ENCODE peak calls at places on chromosome 12, in seven cellular contexts. C is A549, R is esophagus squamous epithelium, E is iPS DF 6.9, G is ovary, J is OCI-LY7, U is neural progenitor cell. Z is an unnamed sample.
A peak's percentile ranks its signal among the peaks of the same experiment; 100 is the strongest.

GRCh38 chr12:47763481-47764344 is 5.0 kb upstream of the RAPGEF3 start:
- DNase-seq in C (no peak), R (no peak), E (no peak), G (no peak), J (no peak), U (no peak), Z (no peak)

GRCh38 chr12:76470028-76470939 is 89.3 kb downstream of the OSBPL8 start:
- DNase-seq in C (peak; percentile 51), R (no peak), E (no peak), G (no peak), J (no peak), U (no peak), Z (no peak)

GRCh38 chr12:70177637-70178036 is 65.6 kb upstream of the CNOT2 start:
- DNase-seq in C (no peak), R (no peak), E (no peak), G (no peak), J (no peak), U (no peak), Z (no peak)

GRCh38 chr12:56081393-56082347 is 1.7 kb downstream of the ERBB3 start:
- DNase-seq in C (peak; percentile 30), R (no peak), E (no peak), G (no peak), J (no peak), U (peak; percentile 18), Z (no peak)

GRCh38 chr12:89861086-89861485 is 152.4 kb upstream of the ATP2B1 start:
- DNase-seq in C (peak; percentile 68), R (no peak), E (no peak), G (no peak), J (no peak), U (no peak), Z (no peak)

GRCh38 chr12:130917607-130918006 is 36.1 kb upstream of the ADGRD1 start:
- DNase-seq in C (no peak), R (no peak), E (no peak), G (no peak), J (no peak), U (no peak), Z (no peak)

GRCh38 chr12:71230542-71230941 is 72.7 kb upstream of the TSPAN8 start:
- DNase-seq in C (no peak), R (no peak), E (no peak), G (no peak), J (no peak), U (no peak), Z (no peak)

GRCh38 chr12:132218915-132219314 is 74.7 kb downstream of the NOC4L start:
- DNase-seq in C (peak; percentile 51), R (no peak), E (peak; percentile 29), G (no peak), J (peak; percentile 55), U (peak; percentile 68), Z (no peak)

GRCh38 chr12:15423629-15424028 is 101.3 kb downstream of the PTPRO start:
- DNase-seq in C (no peak), R (no peak), E (no peak), G (no peak), J (no peak), U (no peak), Z (no peak)

GRCh38 chr12:94073441-94074051 is 74.8 kb upstream of the PLXNC1 start:
- DNase-seq in C (no peak), R (no peak), E (no peak), G (no peak), J (no peak), U (no peak), Z (no peak)

GRCh38 chr12:13124661-13125505 is 21.4 kb upstream of the GSG1 start:
- DNase-seq in C (peak; percentile 59), R (no peak), E (no peak), G (no peak), J (no peak), U (peak; percentile 49), Z (no peak)

GRCh38 chr12:123912415-123913385 is 59.9 kb downstream of the CCDC92 start:
- DNase-seq in C (peak; percentile 40), R (no peak), E (no peak), G (no peak), J (peak; percentile 15), U (peak; percentile 28), Z (peak; percentile 22)

GRCh38 chr12:123937707-123938600 is 34.7 kb downstream of the CCDC92 start:
- DNase-seq in C (no peak), R (no peak), E (no peak), G (no peak), J (no peak), U (no peak), Z (peak; percentile 80)

GRCh38 chr12:34404377-34405285 is 382.3 kb downstream of the ALG10 start:
- DNase-seq in C (no peak), R (no peak), E (no peak), G (peak; percentile 4), J (no peak), U (no peak), Z (peak; percentile 43)

GRCh38 chr12:8648598-8649205 is 13.9 kb downstream of the MFAP5 start:
- DNase-seq in C (no peak), R (no peak), E (no peak), G (no peak), J (peak; percentile 63), U (no peak), Z (no peak)

GRCh38 chr12:46946137-46946536 is 120.3 kb upstream of the SLC38A4 start:
- DNase-seq in C (no peak), R (no peak), E (no peak), G (no peak), J (no peak), U (no peak), Z (no peak)

DNA sequence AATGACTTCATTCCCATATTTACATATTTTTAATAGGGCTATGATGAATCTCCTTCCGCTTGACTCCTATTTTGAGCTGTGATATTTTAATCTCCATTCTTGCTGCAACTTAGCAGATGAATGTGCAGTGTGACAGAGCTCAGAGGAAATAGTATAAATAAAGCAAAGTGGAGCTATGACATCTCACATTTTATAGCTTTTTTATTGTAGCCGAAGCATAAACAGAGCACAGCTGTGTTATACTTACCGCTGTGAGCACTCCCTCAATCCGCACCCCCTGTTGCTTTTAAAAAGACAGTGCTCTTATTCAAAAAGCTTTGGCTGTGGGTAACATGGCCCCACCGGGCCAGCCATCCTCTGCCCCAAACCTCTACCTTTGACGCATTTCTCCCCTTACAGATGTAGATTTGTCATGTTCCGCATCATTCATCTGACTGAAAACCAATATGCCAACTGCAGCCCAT is 429.1 kb upstream of the SOX5 start:
- DNase-seq in C (no peak), R (no peak), E (no peak), G (no peak), J (no peak), U (peak; percentile 44), Z (no peak)
- H3K4me3 ChIP-seq in C (no peak overlapping the region), R (no peak overlapping the region), E (no peak overlapping the region), G (no peak overlapping the region), J (no peak overlapping the region), U (no peak overlapping the region), Z (no peak overlapping the region)

DNA sequence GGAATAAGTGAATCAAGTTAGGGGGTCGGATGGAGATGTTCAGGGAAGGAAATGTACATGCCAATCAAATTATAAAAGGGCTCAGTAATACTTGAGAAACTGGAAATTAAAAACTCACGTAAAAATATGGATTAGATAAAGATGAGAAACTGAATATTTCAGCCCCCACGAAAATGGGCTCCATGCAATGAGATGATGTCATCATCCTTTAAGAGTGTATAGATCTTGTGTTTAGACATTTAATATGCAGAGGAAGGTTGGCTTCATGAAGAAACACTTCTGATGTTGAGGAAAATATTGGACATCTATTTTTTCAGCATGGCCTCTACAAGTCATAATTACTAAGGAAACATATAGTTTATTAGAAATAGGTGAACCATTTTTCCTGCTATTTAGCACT is 9.5 kb downstream of the TBC1D30 start:
- DNase-seq in C (no peak), R (no peak), E (no peak), G (no peak), J (no peak), U (no peak), Z (no peak)
- H3K27ac ChIP-seq in C (no peak overlapping the region), R (no peak overlapping the region), E (no peak overlapping the region), G (no peak overlapping the region), J (no peak overlapping the region), U (no peak overlapping the region), Z (no peak overlapping the region)

DNA sequence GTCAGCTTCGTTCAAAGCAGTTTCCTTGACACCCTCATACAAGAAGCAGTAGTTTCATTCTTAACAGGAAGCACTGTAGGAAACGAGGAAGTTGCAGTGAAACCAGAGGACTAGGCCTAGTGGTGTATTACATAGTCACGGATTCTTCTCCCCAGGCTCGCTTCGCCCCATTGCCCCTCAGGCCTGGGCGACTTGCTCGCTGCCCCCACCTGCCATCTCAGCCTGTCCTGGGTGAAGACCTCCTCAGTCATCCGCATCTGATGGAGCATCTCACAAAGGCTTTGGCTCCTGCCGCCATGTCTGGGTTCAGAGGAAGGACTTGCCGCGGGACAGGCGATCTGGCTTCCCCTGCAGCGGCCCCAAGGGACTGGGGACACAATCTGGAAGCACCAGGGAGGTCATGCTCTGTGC is 93.5 kb downstream of the LMNTD1 start:
- DNase-seq in C (no peak), R (no peak), E (no peak), G (no peak), J (peak; percentile 40), U (no peak), Z (peak; percentile 77)
- H3K4me3 ChIP-seq in C (no peak overlapping the region), R (no peak overlapping the region), E (no peak overlapping the region), G (no peak overlapping the region), J (no peak overlapping the region), U (no peak overlapping the region), Z (no peak overlapping the region)

GRCh38 chr12:113235976-113236375 is 14.7 kb downstream of the TPCN1 start:
- DNase-seq in C (no peak), R (no peak), E (no peak), G (no peak), J (no peak), U (no peak), Z (peak; percentile 50)

GRCh38 chr12:113234483-113234882 is 13.2 kb downstream of the TPCN1 start:
- DNase-seq in C (no peak), R (no peak), E (no peak), G (no peak), J (no peak), U (no peak), Z (no peak)

GRCh38 chr12:113237748-113238147 is 16.5 kb downstream of the TPCN1 start:
- DNase-seq in C (no peak), R (no peak), E (no peak), G (no peak), J (no peak), U (no peak), Z (no peak)

GRCh38 chr12:113238309-113238708 is 17.0 kb downstream of the TPCN1 start:
- DNase-seq in C (no peak), R (no peak), E (no peak), G (no peak), J (no peak), U (no peak), Z (peak; percentile 34)

DNA sequence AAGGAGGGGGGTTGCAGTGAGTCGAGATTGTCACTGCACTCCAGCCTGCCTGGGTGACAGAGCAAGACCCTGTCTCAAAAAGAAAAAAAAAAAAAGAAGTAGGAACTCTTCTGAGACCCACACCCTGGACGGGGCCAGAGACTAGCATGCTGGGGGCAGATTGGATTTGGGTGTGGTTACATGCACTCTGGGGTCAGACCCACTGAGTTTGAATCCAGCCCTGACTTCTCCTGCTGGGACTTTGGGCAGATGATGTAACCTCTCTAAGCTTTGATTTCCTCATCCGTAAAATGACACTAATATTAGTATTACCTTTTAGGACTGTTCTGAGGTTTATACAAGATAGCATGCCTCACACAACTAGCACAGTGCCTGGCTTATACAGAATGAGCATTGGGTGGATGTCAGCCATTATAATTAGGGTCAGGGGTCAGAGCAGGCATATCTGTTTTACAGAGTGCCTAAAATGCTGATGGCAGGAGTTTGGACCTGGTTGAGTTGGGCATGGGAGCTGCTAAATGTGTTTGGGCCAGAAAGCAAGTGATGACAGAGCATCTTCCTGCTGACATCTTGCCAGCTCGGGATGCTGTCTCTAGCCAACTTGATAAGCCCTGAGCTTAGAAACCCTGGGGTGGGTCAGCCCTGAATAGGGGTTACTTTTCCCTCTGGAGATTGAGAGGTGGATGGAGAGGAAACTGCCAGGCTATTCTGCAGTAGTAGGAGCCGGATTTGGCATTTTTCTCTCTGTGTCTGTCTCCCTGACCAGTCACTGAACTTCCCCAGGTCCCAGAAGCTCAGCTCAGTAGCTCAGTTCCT is 15.5 kb downstream of the TPCN1 start:
- DNase-seq in C (no peak), R (no peak), E (no peak), G (no peak), J (no peak), U (no peak), Z (peak; percentile 52)
- H3K27ac ChIP-seq in C (no peak overlapping the region), R (peak overlapping the region; percentile 72), E (no peak overlapping the region), G (no peak overlapping the region), J (no peak overlapping the region), U (no peak overlapping the region), Z (peak overlapping the region; percentile 78)

Z was measured in spleen.